ENCODE peak calls at places on chromosome 6, in six cellular contexts. N is uterus, L is aorta, K is PC-9, Y is mesenchymal stem cell, E is stomach. O is an unnamed sample.

GRCh38 chr6:153787341-153787606 is 251.8 kb upstream of the OPRM1 start:
- DNase-seq in N (no peak), L (no peak), K (no peak), Y (peak; percentile 6), E (no peak), O (no peak)

GRCh38 chr6:169075211-169075621 is 178.4 kb downstream of the THBS2 start:
- DNase-seq in N (peak; percentile 90), L (no peak), K (no peak), Y (no peak), E (peak; percentile 34), O (no peak)

GRCh38 chr6:11317885-11318771 is 85.7 kb upstream of the NEDD9 start:
- DNase-seq in N (peak; percentile 66), L (peak; percentile 86), K (peak; percentile 84), Y (peak; percentile 98), E (peak; percentile 64), O (peak; percentile 99)

GRCh38 chr6:44525761-44526351 is 138.3 kb downstream of the CDC5L start:
- DNase-seq in N (no peak), L (no peak), K (no peak), Y (no peak), E (no peak), O (no peak)

GRCh38 chr6:107248147-107248546 is 132.8 kb upstream of the BEND3 start:
- DNase-seq in N (no peak), L (no peak), K (no peak), Y (no peak), E (no peak), O (no peak)

GRCh38 chr6:152634773-152635172 is 2.4 kb downstream of the SYNE1 start:
- DNase-seq in N (no peak), L (no peak), K (no peak), Y (no peak), E (no peak), O (no peak)

GRCh38 chr6:22785036-22785435 is 215.7 kb downstream of the HDGFL1 start:
- DNase-seq in N (no peak), L (no peak), K (no peak), Y (no peak), E (no peak), O (no peak)

GRCh38 chr6:148342146-148343027 is at the start of gene SASH1:
- DNase-seq in N (peak; percentile 57), L (peak; percentile 85), K (peak; percentile 45), Y (peak; percentile 95), E (peak; percentile 57), O (peak; percentile 87)

GRCh38 chr6:87366428-87366827 is 21.8 kb downstream of the C6orf163 start:
- DNase-seq in N (no peak), L (no peak), K (no peak), Y (peak; percentile 9), E (no peak), O (no peak)

GRCh38 chr6:35026434-35027222 is 114.5 kb downstream of the TCP11 start:
- DNase-seq in N (no peak), L (no peak), K (peak; percentile 46), Y (no peak), E (no peak), O (peak; percentile 86)

GRCh38 chr6:35024601-35025054 is 116.5 kb downstream of the TCP11 start:
- DNase-seq in N (no peak), L (no peak), K (peak; percentile 61), Y (peak; percentile 71), E (peak; percentile 47), O (peak; percentile 92)

GRCh38 chr6:35028781-35029180 is 112.4 kb downstream of the TCP11 start:
- DNase-seq in N (no peak), L (no peak), K (no peak), Y (peak; percentile 60), E (no peak), O (no peak)

GRCh38 chr6:35025241-35026188 is 115.6 kb downstream of the TCP11 start:
- DNase-seq in N (no peak), L (no peak), K (no peak), Y (no peak), E (no peak), O (no peak)

GRCh38 chr6:35027807-35028206 is 113.3 kb downstream of the TCP11 start:
- DNase-seq in N (no peak), L (no peak), K (no peak), Y (no peak), E (no peak), O (no peak)
- H3K4me1 ChIP-seq in N (no peaks in the 10 kb centered on the region), L (peaks cover 14% of the 10 kb centered on the region), K (peaks cover 34% of the 10 kb centered on the region), Y (peaks cover 6% of the 10 kb centered on the region), E (peaks cover 39% of the 10 kb centered on the region), O (peaks cover 26% of the 10 kb centered on the region)

GRCh38 chr6:160201056-160201455 is 57.6 kb downstream of the SLC22A2 start:
- DNase-seq in N (no peak), L (no peak), K (no peak), Y (no peak), E (no peak), O (no peak)
- H3K27ac ChIP-seq in N (no peak overlapping the region), L (no peak overlapping the region), K (no peak overlapping the region), Y (no peak overlapping the region), E (no peak overlapping the region), O (no peak overlapping the region)

DNA sequence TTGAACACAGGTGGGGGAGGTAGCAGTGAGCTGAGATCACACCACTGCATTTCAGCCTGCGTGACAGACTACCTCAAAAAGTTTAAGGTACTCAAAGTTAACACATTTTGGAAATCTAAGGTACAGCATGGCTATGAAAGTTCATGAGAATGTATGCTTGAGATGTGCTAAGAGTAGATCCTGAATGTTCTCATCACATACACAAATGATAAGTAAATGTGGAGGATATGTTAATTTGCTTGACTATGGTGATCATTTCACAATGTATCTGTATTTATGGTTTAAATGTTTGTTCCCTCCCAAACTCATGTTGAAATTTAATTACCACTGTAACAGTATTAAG is 20.1 kb upstream of the SERPINB1 start:
- DNase-seq in N (no peak), L (no peak), K (no peak), Y (no peak), E (no peak), O (no peak)
- H3K4me1 ChIP-seq in N (no peaks in the 10 kb centered on the region), L (no peaks in the 10 kb centered on the region), K (no peaks in the 10 kb centered on the region), Y (peaks cover 7% of the 10 kb centered on the region), E (peaks cover 13% of the 10 kb centered on the region), O (peaks cover 11% of the 10 kb centered on the region)

DNA sequence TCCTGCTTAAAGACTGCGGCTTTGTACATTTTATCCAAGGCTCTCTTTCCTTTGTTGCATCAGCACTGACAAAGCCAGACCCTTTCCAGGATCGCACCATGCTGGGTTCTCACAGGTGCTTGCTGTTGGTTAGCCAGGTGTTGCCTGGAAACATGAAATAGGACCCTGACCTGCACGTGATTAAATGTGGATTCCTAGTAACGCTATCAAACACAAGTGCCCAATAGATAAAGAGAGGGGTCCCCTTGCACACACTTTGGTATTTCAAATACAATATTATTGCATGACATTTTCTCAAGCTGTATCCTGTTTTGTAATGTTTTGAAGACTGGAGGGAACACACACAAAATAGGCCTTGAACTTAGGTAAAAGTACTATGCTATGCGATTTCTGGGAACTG is 73.3 kb downstream of the AKAP12 start:
- DNase-seq in N (no peak), L (no peak), K (no peak), Y (no peak), E (no peak), O (no peak)
- H3K27ac ChIP-seq in N (no peak overlapping the region), L (no peak overlapping the region), K (no peak overlapping the region), Y (no peak overlapping the region), E (no peak overlapping the region), O (no peak overlapping the region)

DNA sequence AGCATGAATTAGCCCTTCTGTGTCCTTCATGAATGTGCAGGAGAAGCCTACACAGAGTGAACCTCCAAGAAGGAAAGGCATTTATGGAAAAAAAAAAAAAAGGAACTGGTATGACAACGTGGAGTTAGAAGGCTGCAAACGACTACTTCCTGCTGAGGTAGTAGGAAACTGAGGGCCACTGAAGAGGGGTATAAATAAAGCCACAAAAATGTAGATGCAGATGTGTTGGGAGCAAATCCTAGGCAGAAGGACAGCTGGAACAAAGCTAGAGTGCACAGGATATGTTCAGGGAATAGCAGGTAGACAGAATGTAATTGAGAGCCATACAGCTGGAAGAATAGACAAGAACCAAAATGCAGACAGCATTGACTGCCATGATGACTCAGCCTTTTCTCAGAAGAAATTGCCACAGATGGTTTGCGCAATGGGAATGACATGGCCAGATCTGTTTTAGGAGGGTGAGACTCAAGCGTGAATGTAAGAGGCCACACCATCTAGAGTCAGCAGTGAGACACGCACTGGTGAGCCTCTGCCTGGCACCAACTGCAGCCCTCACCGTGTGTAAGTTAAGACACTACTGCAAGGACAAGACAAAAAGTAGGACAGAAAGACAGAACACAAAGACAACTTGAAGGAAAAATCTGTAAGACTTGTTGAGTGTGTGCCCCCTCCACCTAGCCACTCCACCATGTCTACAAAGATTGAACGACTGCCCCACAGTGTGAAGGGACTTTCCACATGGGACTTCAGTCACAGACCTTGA is 79.8 kb downstream of the KIF13A start:
- DNase-seq in N (peak; percentile 71), L (peak; percentile 81), K (peak; percentile 78), Y (peak; percentile 99), E (peak; percentile 63), O (peak; percentile 99)
- H3K4me1 ChIP-seq in N (no peaks in the 10 kb centered on the region), L (peaks cover 10% of the 10 kb centered on the region), K (peaks cover 43% of the 10 kb centered on the region), Y (peaks cover 2% of the 10 kb centered on the region), E (no peaks in the 10 kb centered on the region), O (peaks cover 35% of the 10 kb centered on the region)

DNA sequence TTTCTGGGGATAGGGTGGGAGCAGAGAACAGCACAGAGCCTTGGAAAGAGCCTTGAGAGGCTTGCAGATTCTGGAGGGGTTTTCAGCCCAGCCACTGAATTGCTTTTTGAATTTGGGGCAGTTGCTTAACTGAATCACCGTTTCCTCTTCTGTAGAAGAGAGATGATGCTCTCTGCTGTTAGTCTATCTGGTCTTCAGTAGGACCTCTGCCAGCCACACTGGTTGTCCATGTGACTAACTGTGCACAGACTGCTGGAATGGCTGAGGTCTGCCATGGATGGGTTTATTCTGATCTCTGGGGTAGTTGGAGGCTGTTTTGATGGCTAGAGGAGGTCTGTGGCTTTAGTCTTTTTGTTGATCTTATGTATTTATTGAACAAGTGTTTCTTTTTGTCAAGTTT is 21.4 kb upstream of the PRDM1 start:
- DNase-seq in N (no peak), L (no peak), K (no peak), Y (no peak), E (no peak), O (no peak)
- H3K27ac ChIP-seq in N (no peak overlapping the region), L (no peak overlapping the region), K (no peak overlapping the region), Y (no peak overlapping the region), E (no peak overlapping the region), O (peak overlapping the region; percentile 92)

GRCh38 chr6:6588924-6589696 is 590 bp downstream of the LY86 start:
- DNase-seq in N (no peak), L (no peak), K (no peak), Y (no peak), E (no peak), O (no peak)
- H3K4me1 ChIP-seq in N (no peaks in the 10 kb centered on the region), L (no peaks in the 10 kb centered on the region), K (no peaks in the 10 kb centered on the region), Y (no peaks in the 10 kb centered on the region), E (peaks cover 3% of the 10 kb centered on the region), O (no peaks in the 10 kb centered on the region)

O was measured in foreskin keratinocyte.